ENCODE peak calls at places on chromosomes 11 and 22, in five cellular contexts. B is cardiac fibroblast, K is transverse colon, Z is left lung, J is heart right ventricle. F is an unnamed sample.

GRCh38 chr22:20531404-20532181 is 24.2 kb downstream of the MED15 start:
- DNase-seq in B (peak; percentile 95), K (peak; percentile 72), Z (peak; percentile 81), J (peak; percentile 53), F (peak; percentile 95)

GRCh38 chr11:6611092-6612007 is 666 bp downstream of the TAF10 start:
- DNase-seq in B (peak; percentile 39), K (peak; percentile 35), Z (peak; percentile 59), J (peak; percentile 43), F (peak; percentile 89)

GRCh38 chr11:81966340-81966739 is 767.3 kb downstream of the FAM181B start:
- DNase-seq in B (no peak), K (no peak), Z (no peak), J (no peak), F (no peak)

GRCh38 chr11:124752471-124753100 is 531 bp upstream of the VSIG2 start:
- DNase-seq in B (no peak), K (no peak), Z (no peak), J (no peak), F (no peak)

GRCh38 chr11:111422494-111423249 is 43.6 kb upstream of the POU2AF1 start:
- DNase-seq in B (peak; percentile 22), K (peak; percentile 77), Z (no peak), J (no peak), F (no peak)

GRCh38 chr22:24937114-24937513 is 9.4 kb downstream of the LHFPL7 start:
- DNase-seq in B (peak; percentile 60), K (no peak), Z (no peak), J (no peak), F (no peak)

GRCh38 chr11:15742626-15743243 is 613.6 kb downstream of the SOX6 start:
- DNase-seq in B (peak; percentile 27), K (no peak), Z (no peak), J (no peak), F (no peak)

GRCh38 chr22:40531951-40532900 is 104.3 kb downstream of the MRTFA start:
- DNase-seq in B (no peak), K (no peak), Z (no peak), J (no peak), F (no peak)

GRCh38 chr11:9273430-9274336 is 8.5 kb upstream of the DENND5A start:
- DNase-seq in B (peak; percentile 78), K (no peak), Z (no peak), J (no peak), F (peak; percentile 24)

GRCh38 chr11:44593194-44593593 is 27.7 kb downstream of the CD82 start:
- DNase-seq in B (no peak), K (no peak), Z (no peak), J (no peak), F (no peak)

GRCh38 chr11:44590769-44591168 is 25.3 kb downstream of the CD82 start:
- DNase-seq in B (no peak), K (no peak), Z (no peak), J (no peak), F (no peak)

GRCh38 chr11:44595006-44595405 is 29.5 kb downstream of the CD82 start:
- DNase-seq in B (no peak), K (no peak), Z (no peak), J (no peak), F (no peak)

GRCh38 chr11:44589301-44589700 is 23.8 kb downstream of the CD82 start:
- DNase-seq in B (peak; percentile 70), K (no peak), Z (no peak), J (no peak), F (no peak)

DNA sequence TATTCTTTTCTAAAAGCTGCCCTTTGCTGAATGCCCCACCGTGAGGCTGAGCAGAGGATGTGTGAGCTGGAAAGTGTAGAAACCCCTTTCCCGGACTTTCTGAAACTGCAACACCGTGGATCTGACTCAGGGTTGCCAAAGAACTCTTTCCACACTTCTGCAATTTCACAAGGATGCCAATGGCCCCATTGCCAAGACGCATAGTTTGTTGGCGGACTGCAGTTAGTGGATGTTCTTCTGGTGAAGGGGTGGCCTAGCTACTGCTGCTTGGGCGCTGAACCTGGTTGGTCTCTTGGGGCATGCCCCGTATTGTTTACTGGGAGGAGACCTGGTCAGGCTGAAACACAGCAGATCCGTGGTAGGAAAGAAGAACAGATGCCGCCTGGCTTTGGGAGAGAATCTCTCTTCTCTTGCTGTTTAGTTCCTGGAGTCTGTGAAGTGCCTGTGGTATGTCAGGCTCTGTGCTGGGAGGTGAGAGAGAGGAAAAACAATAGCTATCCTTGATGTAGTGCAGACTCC is 26.7 kb downstream of the CD82 start:
- DNase-seq in B (peak; percentile 79), K (peak; percentile 31), Z (no peak), J (no peak), F (no peak)
- TF ChIP-seq CTCF in B (no peak), K (no peak), Z (no peak), J (no peak), F (no peak)

GRCh38 chr11:73761403-73761945 is 600 bp upstream of the RAB6A start:
- DNase-seq in B (no peak), K (peak; percentile 28), Z (no peak), J (peak; percentile 15), F (no peak)

GRCh38 chr11:73758451-73758850 is 2.4 kb downstream of the RAB6A start:
- DNase-seq in B (no peak), K (no peak), Z (no peak), J (no peak), F (no peak)

GRCh38 chr11:73760680-73761402 is at the start of gene RAB6A:
- DNase-seq in B (peak; percentile 100), K (peak; percentile 100), Z (peak; percentile 100), J (peak; percentile 100), F (peak; percentile 100)

GRCh38 chr11:73760066-73760679 is 701 bp downstream of the RAB6A start:
- DNase-seq in B (peak; percentile 43), K (peak; percentile 46), Z (peak; percentile 67), J (peak; percentile 42), F (no peak)

DNA sequence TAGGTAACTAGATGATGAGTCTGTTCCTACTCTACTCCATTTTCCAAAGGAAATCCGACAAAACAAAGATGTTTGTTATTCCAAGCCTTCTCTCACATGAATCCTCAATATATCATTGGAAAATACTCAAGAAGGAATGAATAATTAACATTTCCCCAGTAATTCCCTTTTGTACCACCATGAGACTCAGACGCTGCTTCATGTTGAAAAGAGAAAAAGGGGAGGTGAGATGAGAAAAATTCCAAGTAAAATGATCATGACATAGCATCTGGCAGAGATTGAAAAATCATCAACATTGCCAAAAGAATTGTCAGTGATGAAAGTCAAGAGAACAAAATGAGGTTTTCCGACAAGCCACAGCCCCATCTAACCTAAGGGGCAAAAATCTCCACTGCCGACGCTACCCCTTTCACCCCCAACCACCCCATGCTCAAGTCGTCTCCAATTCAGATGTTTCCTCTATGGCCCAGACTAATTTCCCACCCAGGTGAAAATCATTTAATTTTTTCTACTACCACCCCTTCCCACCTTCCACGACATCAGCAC is 1.3 kb downstream of the RAB6A start:
- DNase-seq in B (peak; percentile 43), K (no peak), Z (no peak), J (no peak), F (no peak)
- TF ChIP-seq CTCF in B (peak; percentile 27), K (no peak), Z (no peak), J (no peak), F (peak; percentile 62)

GRCh38 chr11:85590848-85591483 is 36.2 kb downstream of the DLG2 start:
- DNase-seq in B (peak; percentile 66), K (no peak), Z (no peak), J (no peak), F (no peak)
- TF ChIP-seq CTCF in B (no peak), K (no peak), Z (no peak), J (no peak), F (peak; percentile 78)

DNA sequence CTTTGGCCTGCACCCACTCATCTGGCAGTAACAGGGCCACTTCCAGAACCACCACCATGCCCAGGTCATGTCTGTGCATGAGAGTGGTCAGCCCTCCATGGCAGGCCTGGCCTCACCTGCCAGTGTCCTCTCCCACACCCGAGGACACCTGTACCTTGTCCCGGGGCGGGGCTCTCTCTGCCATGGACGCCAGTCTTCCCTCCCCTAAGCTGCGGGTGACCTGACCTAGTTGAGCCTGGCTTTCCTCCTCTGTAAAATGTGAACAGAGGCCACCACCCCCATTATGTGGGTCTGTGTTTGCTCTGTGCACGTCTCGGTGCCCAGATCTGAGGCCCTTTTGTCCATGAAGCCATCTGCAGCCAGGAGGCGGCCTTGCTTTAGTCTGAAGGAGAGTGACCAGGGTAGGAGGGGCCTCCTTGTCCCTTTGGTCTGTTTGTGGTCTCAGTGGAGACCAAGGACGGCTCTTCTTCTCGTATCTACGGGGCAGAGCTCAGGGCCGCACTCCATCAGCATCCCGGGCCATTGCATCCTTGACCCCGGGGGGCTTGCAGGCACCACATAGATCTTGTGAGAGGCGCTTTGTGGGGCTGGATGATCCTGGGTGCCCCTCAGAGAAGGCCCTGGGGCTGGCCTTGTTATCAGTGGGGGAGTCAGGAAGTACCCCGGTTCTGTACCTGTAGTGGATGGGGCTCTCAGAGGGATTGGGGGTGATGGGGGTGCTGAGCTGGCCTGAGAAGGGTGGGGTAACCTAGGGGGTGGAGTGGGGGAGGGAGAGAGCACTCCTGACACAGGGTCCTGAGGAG is 121.6 kb downstream of the KCNQ1 start:
- DNase-seq in B (no peak), K (peak; percentile 70), Z (peak; percentile 19), J (no peak), F (peak; percentile 91)
- TF ChIP-seq CTCF in B (no peak), K (no peak), Z (no peak), J (no peak), F (peak; percentile 13)

F was measured in chondrocyte.